ENCODE peak calls at places on chromosomes 7 and 10, in four cellular contexts. K is psoas muscle, C is A549, J is epithelial cell of esophagus. I is an unnamed sample.

GRCh38 chr7:51123322-51124021 is 193.1 kb downstream of the COBL start:
- DNase-seq in K (peak; percentile 79), C (peak; percentile 72), J (peak; percentile 98), I (no peak)

GRCh38 chr10:43861966-43862751 is 213.5 kb upstream of the ZNF32 start:
- DNase-seq in K (no peak), C (peak; percentile 28), J (no peak), I (peak; percentile 73)

GRCh38 chr10:24642921-24643678 is 80.6 kb downstream of the ARHGAP21 start:
- DNase-seq in K (no peak), C (peak; percentile 82), J (peak; percentile 88), I (no peak)

GRCh38 chr7:134701272-134701671 is 54.6 kb downstream of the BPGM start:
- DNase-seq in K (no peak), C (peak; percentile 38), J (peak; percentile 36), I (no peak)

GRCh38 chr7:64654796-64655548 is 11.0 kb upstream of the ZNF107 start:
- DNase-seq in K (no peak), C (no peak), J (no peak), I (no peak)

GRCh38 chr7:103989785-103990775 is 622 bp upstream of the RELN start:
- DNase-seq in K (no peak), C (no peak), J (peak; percentile 20), I (no peak)

GRCh38 chr7:100407285-100408180 is 21.0 kb downstream of the ZCWPW1 start:
- DNase-seq in K (no peak), C (peak; percentile 72), J (peak; percentile 78), I (no peak)

GRCh38 chr10:79264942-79265341 is 82.3 kb upstream of the PPIF start:
- DNase-seq in K (peak; percentile 69), C (no peak), J (peak; percentile 98), I (no peak)

GRCh38 chr7:41028591-41028990 is 674.3 kb downstream of the INHBA start:
- DNase-seq in K (no peak), C (no peak), J (peak; percentile 22), I (no peak)

GRCh38 chr10:127992376-127992775 is 85.5 kb downstream of the PTPRE start:
- DNase-seq in K (no peak), C (no peak), J (no peak), I (no peak)

GRCh38 chr7:148623586-148624282 is 33.2 kb downstream of the C7orf33 start:
- DNase-seq in K (no peak), C (no peak), J (peak; percentile 9), I (no peak)

GRCh38 chr10:59108886-59109288 is 67.6 kb upstream of the PHYHIPL start:
- DNase-seq in K (no peak), C (peak; percentile 25), J (no peak), I (no peak)

GRCh38 chr10:124728071-124728829 is 15.9 kb downstream of the FAM53B start:
- DNase-seq in K (peak; percentile 82), C (no peak), J (no peak), I (peak; percentile 73)

GRCh38 chr7:44750921-44751571 is 2.4 kb downstream of the ZMIZ2 start:
- DNase-seq in K (no peak), C (no peak), J (no peak), I (no peak)

GRCh38 chr10:86165666-86166065 is 200.9 kb downstream of the GRID1 start:
- DNase-seq in K (no peak), C (no peak), J (no peak), I (peak; percentile 37)

GRCh38 chr7:44212581-44213184 is 11.9 kb downstream of the YKT6 start:
- DNase-seq in K (peak; percentile 16), C (no peak), J (no peak), I (no peak)